ENCODE peak calls at places on chromosomes 12 and 14, in nine cellular contexts. Q, X, S, V, B, A, K, M and N are unnamed samples.

GRCh38 chr14:23294346-23294733 is 8.3 kb downstream of the PPP1R3E start:
- ATAC-seq in Q (no peak), X (no peak), S (no peak), V (no peak), B (no peak), A (peak; percentile 98), K (no peak), M (no peak), N (no peak)

GRCh38 chr12:88955541-88955940 is 375.3 kb upstream of the KITLG start:
- ATAC-seq in Q (no peak), X (no peak), S (no peak), V (no peak), B (no peak), A (no peak), K (no peak), M (no peak), N (no peak)

GRCh38 chr12:53696285-53696654 is 20.4 kb upstream of the ATP5MC2 start:
- ATAC-seq in Q (peak; percentile 95), X (peak; percentile 90), S (peak; percentile 96), V (peak; percentile 99), B (no peak), A (peak; percentile 95), K (peak; percentile 90), M (peak; percentile 92), N (peak; percentile 69)

GRCh38 chr12:19643635-19644034 is 204.3 kb downstream of the AEBP2 start:
- ATAC-seq in Q (peak; percentile 57), X (peak; percentile 58), S (peak; percentile 52), V (no peak), B (no peak), A (peak; percentile 95), K (no peak), M (no peak), N (peak; percentile 46)

GRCh38 chr14:100246136-100246535 is 7.2 kb downstream of the YY1 start:
- ATAC-seq in Q (peak; percentile 45), X (peak; percentile 24), S (peak; percentile 8), V (peak; percentile 22), B (no peak), A (no peak), K (peak; percentile 42), M (peak; percentile 52), N (no peak)

GRCh38 chr12:127480775-127481314 is 786.1 kb upstream of the TMEM132C start:
- ATAC-seq in Q (no peak), X (no peak), S (no peak), V (no peak), B (no peak), A (no peak), K (no peak), M (no peak), N (no peak)

GRCh38 chr12:92470608-92471021 is 232.2 kb upstream of the PLEKHG7 start:
- ATAC-seq in Q (no peak), X (no peak), S (no peak), V (no peak), B (no peak), A (no peak), K (no peak), M (no peak), N (no peak)

GRCh38 chr14:53570411-53571387 is 385.9 kb downstream of the BMP4 start:
- ATAC-seq in Q (no peak), X (no peak), S (no peak), V (no peak), B (no peak), A (no peak), K (no peak), M (no peak), N (no peak)

GRCh38 chr12:29148065-29148957 is 767 bp upstream of the FAR2 start:
- ATAC-seq in Q (peak; percentile 27), X (peak; percentile 39), S (peak; percentile 27), V (peak; percentile 50), B (peak; percentile 37), A (peak; percentile 8), K (no peak), M (peak; percentile 43), N (peak; percentile 16)

GRCh38 chr14:55446127-55446736 is 5.8 kb upstream of the TBPL2 start:
- ATAC-seq in Q (peak; percentile 79), X (peak; percentile 70), S (peak; percentile 84), V (no peak), B (no peak), A (peak; percentile 94), K (peak; percentile 55), M (peak; percentile 37), N (no peak)

GRCh38 chr14:99996951-99997571 is 68.2 kb upstream of the EVL start:
- ATAC-seq in Q (no peak), X (no peak), S (no peak), V (no peak), B (no peak), A (no peak), K (no peak), M (no peak), N (no peak)

GRCh38 chr12:19052689-19053088 is 76.8 kb upstream of the PLEKHA5 start:
- ATAC-seq in Q (no peak), X (no peak), S (no peak), V (no peak), B (no peak), A (peak; percentile 67), K (no peak), M (no peak), N (no peak)

GRCh38 chr12:75998292-75999063 is 33.1 kb downstream of the PHLDA1 start:
- ATAC-seq in Q (no peak), X (no peak), S (no peak), V (no peak), B (no peak), A (no peak), K (no peak), M (no peak), N (no peak)

GRCh38 chr12:6962285-6963015 is 8.0 kb downstream of the PHB2 start:
- ATAC-seq in Q (no peak), X (peak; percentile 72), S (peak; percentile 46), V (no peak), B (no peak), A (peak; percentile 9), K (peak; percentile 76), M (no peak), N (no peak)

GRCh38 chr14:90671835-90672234 is 144.4 kb downstream of the TTC7B start:
- ATAC-seq in Q (peak; percentile 19), X (no peak), S (no peak), V (peak; percentile 16), B (no peak), A (no peak), K (no peak), M (no peak), N (no peak)

GRCh38 chr12:85529896-85530295 is 249.9 kb downstream of the ALX1 start:
- ATAC-seq in Q (no peak), X (no peak), S (no peak), V (no peak), B (no peak), A (no peak), K (no peak), M (no peak), N (no peak)

GRCh38 chr14:55869397-55870049 is 248.7 kb upstream of the PELI2 start:
- ATAC-seq in Q (no peak), X (no peak), S (no peak), V (no peak), B (no peak), A (no peak), K (no peak), M (no peak), N (no peak)

GRCh38 chr14:68986926-68987652 is 8.0 kb upstream of the ACTN1 start:
- ATAC-seq in Q (no peak), X (no peak), S (no peak), V (no peak), B (peak; percentile 88), A (no peak), K (no peak), M (no peak), N (no peak)

GRCh38 chr12:5171701-5172100 is 128.0 kb downstream of the KCNA5 start:
- ATAC-seq in Q (peak; percentile 28), X (no peak), S (peak; percentile 38), V (peak; percentile 35), B (no peak), A (peak; percentile 78), K (no peak), M (peak; percentile 51), N (no peak)

GRCh38 chr12:102436867-102437266 is 43.5 kb downstream of the IGF1 start:
- ATAC-seq in Q (no peak), X (no peak), S (no peak), V (no peak), B (no peak), A (no peak), K (no peak), M (no peak), N (no peak)

GRCh38 chr12:77682488-77682887 is 148.2 kb upstream of the NAV3 start:
- ATAC-seq in Q (no peak), X (no peak), S (no peak), V (no peak), B (no peak), A (no peak), K (no peak), M (no peak), N (no peak)

GRCh38 chr12:16482726-16483125 is 123.2 kb downstream of the LMO3 start:
- ATAC-seq in Q (no peak), X (no peak), S (no peak), V (no peak), B (no peak), A (no peak), K (no peak), M (no peak), N (no peak)

GRCh38 chr14:96126339-96126770 is 78.3 kb upstream of the BDKRB2 start:
- ATAC-seq in Q (peak; percentile 38), X (peak; percentile 57), S (peak; percentile 11), V (no peak), B (peak; percentile 90), A (no peak), K (no peak), M (no peak), N (peak; percentile 41)

GRCh38 chr12:14776236-14776959 is 26.9 kb downstream of the WBP11 start:
- ATAC-seq in Q (no peak), X (no peak), S (no peak), V (no peak), B (no peak), A (no peak), K (no peak), M (no peak), N (no peak)
- TF ChIP-seq CTCF in Q (peak; percentile 7), X (no peak), S (no peak), V (peak; percentile 21), B (peak; percentile 34), A (peak; percentile 32), K (no peak), M (peak; percentile 33), N (peak; percentile 3)

GRCh38 chr12:45273717-45274271 is 57.9 kb downstream of the ANO6 start:
- ATAC-seq in Q (peak; percentile 57), X (peak; percentile 88), S (peak; percentile 80), V (peak; percentile 62), B (no peak), A (no peak), K (peak; percentile 81), M (peak; percentile 88), N (peak; percentile 79)
- H3K27ac ChIP-seq in Q (no peak overlapping the region), X (peak overlapping the region; percentile 44), S (no peak overlapping the region), V (peak overlapping the region; percentile 32), B (no peak overlapping the region), A (peak overlapping the region; percentile 12), K (peak overlapping the region; percentile 7), M (peak overlapping the region; percentile 44), N (no peak overlapping the region)

GRCh38 chr12:2640281-2640680 is 154.5 kb upstream of the FKBP4 start:
- ATAC-seq in Q (no peak), X (no peak), S (peak; percentile 19), V (no peak), B (no peak), A (no peak), K (no peak), M (peak; percentile 64), N (peak; percentile 52)
- TF ChIP-seq CTCF in Q (no peak), X (no peak), S (no peak), V (no peak), B (no peak), A (no peak), K (no peak), M (no peak), N (no peak)

GRCh38 chr14:67514650-67515385 is 18.3 kb upstream of the PLEKHH1 start:
- ATAC-seq in Q (peak; percentile 71), X (peak; percentile 69), S (peak; percentile 75), V (peak; percentile 39), B (peak; percentile 77), A (peak; percentile 70), K (peak; percentile 37), M (peak; percentile 60), N (peak; percentile 69)
- H3K27ac ChIP-seq in Q (no peak overlapping the region), X (peak overlapping the region; percentile 78), S (peak overlapping the region; percentile 59), V (peak overlapping the region; percentile 22), B (peak overlapping the region; percentile 58), A (no peak overlapping the region), K (peak overlapping the region; percentile 59), M (no peak overlapping the region), N (no peak overlapping the region)